ENCODE peak calls at places on chromosomes 5 and 9, in six cellular contexts. X is stimulated activated CD8-positive, alpha-beta memory T cell treated with anti-CD3 and anti-CD28 coated beads, Interleukin-7, amount 100 ng/mL, for 1 hour; F is Calu3; V is NCI-H748 treated with DMSO at 0.1 percent for 48 hours; B is HepG2; Q is activated CD8-positive, alpha-beta T cell treated with anti-CD3 and anti-CD28 coated beads for 36 hours. K is an unnamed sample.

GRCh38 chr9:36855443-36856315 is 178.4 kb downstream of the PAX5 start:
- DNase-seq in X (no peak), F (peak), V (peak), B (peak), Q (peak), K (no peak)

GRCh38 chr5:120396186-120396585 is 67.9 kb upstream of the PRR16 start:
- DNase-seq in X (no peak), F (no peak), V (no peak), B (no peak), Q (no peak), K (no peak)

GRCh38 chr5:1325191-1325741 is 19.6 kb downstream of the CLPTM1L start:
- DNase-seq in X (no peak), F (no peak), V (no peak), B (no peak), Q (no peak), K (no peak)

GRCh38 chr9:133880851-133881634 is 111.1 kb downstream of the VAV2 start:
- DNase-seq in X (no peak), F (no peak), V (no peak), B (no peak), Q (no peak), K (no peak)

GRCh38 chr5:76811214-76811613 is 7.6 kb upstream of the F2RL1 start:
- DNase-seq in X (no peak), F (no peak), V (no peak), B (no peak), Q (no peak), K (no peak)

GRCh38 chr5:113488645-113489184 is 462 bp upstream of the MCC start:
- DNase-seq in X (no peak), F (peak), V (peak), B (no peak), Q (peak), K (no peak)

GRCh38 chr5:154593091-154593490 is 115.1 kb upstream of the HAND1 start:
- DNase-seq in X (no peak), F (no peak), V (no peak), B (no peak), Q (no peak), K (no peak)

GRCh38 chr5:147659166-147659929 is 123.2 kb downstream of the JAKMIP2 start:
- DNase-seq in X (no peak), F (peak), V (no peak), B (peak), Q (no peak), K (no peak)

GRCh38 chr5:50564558-50564957 is 101.9 kb upstream of the PARP8 start:
- DNase-seq in X (no peak), F (no peak), V (no peak), B (no peak), Q (no peak), K (no peak)

GRCh38 chr5:141852448-141852847 is 25.8 kb downstream of the PCDH1 start:
- DNase-seq in X (no peak), F (no peak), V (no peak), B (no peak), Q (no peak), K (no peak)

GRCh38 chr9:95506438-95506691 is 10.4 kb downstream of the PTCH1 start:
- DNase-seq in X (no peak), F (peak), V (no peak), B (peak), Q (peak), K (no peak)

GRCh38 chr5:66769839-66770617 is 173.8 kb downstream of the MAST4 start:
- DNase-seq in X (no peak), F (no peak), V (no peak), B (peak), Q (peak), K (no peak)